ENCODE peak calls at places on chromosomes 1 and 21, in nine cellular contexts. E, M, R, N, D, O, K, Y and H are unnamed samples.
A peak's percentile ranks its signal among the peaks of the same experiment; 100 is the strongest.

GRCh38 chr1:206713070-206713469 is 28.4 kb downstream of the MAPKAPK2 start:
- DNase-seq in Y (no peak), K (no peak), E (no peak), R (no peak), N (no peak), M (no peak), D (no peak), O (no peak), H (no peak)

GRCh38 chr1:210321131-210321530 is 7.6 kb upstream of the HHAT start:
- DNase-seq in Y (no peak), M (no peak), D (no peak), R (no peak), E (no peak), O (no peak), N (no peak), K (no peak), H (no peak)

GRCh38 chr1:67937651-67938050 is 104.4 kb upstream of the GNG12 start:
- DNase-seq in N (peak; percentile 33), K (no peak), D (no peak), O (no peak), M (no peak), Y (no peak), E (no peak), R (no peak), H (no peak)

GRCh38 chr21:33441489-33442477 is 38.0 kb downstream of the TMEM50B start:
- DNase-seq in O (peak; percentile 20), M (no peak), D (no peak), E (peak; percentile 75), K (no peak), Y (no peak), N (peak; percentile 51), R (peak; percentile 85), H (no peak)

GRCh38 chr1:39590546-39590945 is 14.0 kb upstream of the PABPC4 start:
- DNase-seq in O (no peak), E (peak; percentile 22), D (no peak), K (no peak), N (no peak), M (no peak), Y (no peak), R (no peak), H (no peak)

GRCh38 chr1:66335859-66336640 is 197.9 kb upstream of the SGIP1 start:
- DNase-seq in Y (no peak), E (peak; percentile 70), D (peak; percentile 48), R (peak; percentile 87), K (peak; percentile 77), N (no peak), O (no peak), M (peak; percentile 63), H (no peak)

GRCh38 chr1:53478186-53478585 is 19.0 kb downstream of the DMRTB1 start:
- DNase-seq in E (no peak), K (no peak), R (no peak), O (no peak), M (no peak), N (no peak), D (no peak), Y (no peak), H (no peak)

GRCh38 chr1:179447489-179447888 is 81.7 kb downstream of the AXDND1 start:
- DNase-seq in M (no peak), K (no peak), R (no peak), Y (no peak), N (no peak), D (no peak), O (no peak), E (no peak), H (no peak)

GRCh38 chr1:54359393-54360162 is 46.6 kb downstream of the SSBP3 start:
- DNase-seq in M (no peak), O (no peak), E (no peak), D (no peak), K (no peak), R (no peak), Y (no peak), N (no peak), H (no peak)

GRCh38 chr1:11804666-11805453 is 904 bp downstream of the MTHFR start:
- DNase-seq in K (no peak), N (no peak), Y (peak; percentile 58), R (peak; percentile 78), D (no peak), M (no peak), E (peak; percentile 56), O (no peak), H (no peak)

GRCh38 chr1:16980473-16981268 is at the start of gene MFAP2:
- DNase-seq in Y (no peak), N (no peak), R (no peak), D (no peak), M (no peak), O (no peak), E (peak; percentile 37), K (no peak), H (no peak)

GRCh38 chr1:7117599-7118281 is 332.5 kb downstream of the CAMTA1 start:
- DNase-seq in R (no peak), M (no peak), N (peak; percentile 65), E (peak; percentile 96), K (no peak), D (no peak), Y (peak; percentile 23), O (peak; percentile 46), H (peak; percentile 26)

GRCh38 chr1:163824006-163824405 is 502.3 kb downstream of the NUF2 start:
- DNase-seq in N (no peak), K (no peak), M (no peak), Y (no peak), E (peak; percentile 12), O (no peak), R (peak; percentile 36), D (no peak), H (no peak)

GRCh38 chr1:166908942-166909341 is 32.9 kb upstream of the TADA1 start:
- DNase-seq in M (no peak), N (no peak), O (no peak), E (peak; percentile 19), R (no peak), D (no peak), Y (no peak), K (no peak), H (no peak)

GRCh38 chr1:221720545-221720944 is 21.3 kb downstream of the DUSP10 start:
- DNase-seq in O (no peak), D (no peak), K (no peak), M (no peak), R (no peak), E (no peak), N (no peak), Y (no peak), H (no peak)

GRCh38 chr1:7109901-7110300 is 324.6 kb downstream of the CAMTA1 start:
- DNase-seq in Y (no peak), D (no peak), N (no peak), E (no peak), R (no peak), K (no peak), O (no peak), M (no peak), H (no peak)

GRCh38 chr1:35605882-35606182 is 32.7 kb downstream of the TFAP2E start:
- DNase-seq in Y (no peak), R (no peak), D (no peak), E (peak; percentile 23), N (no peak), O (no peak), M (no peak), K (no peak), H (no peak)

GRCh38 chr1:220044683-220045355 is 1.5 kb downstream of the EPRS1 start:
- DNase-seq in O (no peak), N (no peak), E (peak; percentile 8), Y (no peak), M (no peak), D (no peak), R (no peak), K (no peak), H (no peak)

GRCh38 chr21:34635307-34635706 is 20.4 kb upstream of the RCAN1 start:
- DNase-seq in E (no peak), R (no peak), Y (no peak), O (no peak), K (no peak), N (no peak), M (no peak), D (no peak), H (no peak)
- TF ChIP-seq CTCF in E (no peak), R (peak; percentile 19), Y (no peak), O (peak; percentile 14), K (no peak), N (peak; percentile 23), M (peak; percentile 48), D (no peak), H (peak; percentile 39)

DNA sequence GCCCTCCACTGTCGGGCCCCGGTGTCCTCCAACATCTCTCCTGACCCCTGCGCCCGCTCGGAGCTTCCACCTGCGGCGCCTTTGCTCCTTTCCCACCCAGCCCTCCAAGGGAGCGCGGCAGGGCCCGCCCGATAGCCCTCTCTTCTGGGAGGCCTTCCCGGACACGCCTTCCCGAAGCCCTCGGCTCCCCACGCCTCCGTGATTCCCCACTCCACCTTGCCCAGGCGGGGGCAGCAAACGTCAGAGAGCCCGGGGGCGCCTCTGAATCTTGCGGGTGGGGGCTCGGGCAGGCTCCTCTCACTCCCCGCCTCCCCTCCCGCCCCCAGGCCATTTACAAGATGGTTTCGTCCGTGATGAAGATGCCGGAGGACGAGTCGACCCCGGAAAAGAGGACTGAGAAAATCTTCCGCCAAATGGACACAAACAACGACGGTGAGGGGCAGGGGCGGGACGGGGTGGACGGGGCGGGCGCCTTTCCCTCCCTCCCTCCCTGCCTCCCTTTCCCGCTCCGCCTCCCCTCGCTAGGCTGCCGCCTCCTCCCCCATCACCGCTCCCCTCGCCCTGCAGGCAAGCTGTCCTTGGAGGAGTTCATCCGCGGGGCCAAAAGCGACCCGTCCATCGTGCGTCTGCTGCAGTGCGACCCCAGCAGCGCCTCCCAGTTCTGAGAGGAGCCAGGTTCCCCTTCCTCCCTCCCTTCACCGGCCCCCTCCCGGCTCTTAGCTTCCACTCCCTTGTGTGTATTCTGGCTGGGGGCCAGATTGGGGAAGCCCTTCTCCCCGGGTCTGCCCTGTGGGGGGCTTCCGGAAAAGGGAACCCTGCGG is 7.1 kb downstream of the HPCA start:
- DNase-seq in E (peak; percentile 12), K (no peak), M (no peak), N (no peak), R (no peak), Y (peak; percentile 32), D (no peak), O (peak; percentile 41), H (peak; percentile 39)
- TF ChIP-seq CTCF in E (peak; percentile 31), K (no peak), M (no peak), N (peak; percentile 13), R (no peak), Y (no peak), D (peak; percentile 27), O (peak; percentile 40), H (peak; percentile 51)

DNA sequence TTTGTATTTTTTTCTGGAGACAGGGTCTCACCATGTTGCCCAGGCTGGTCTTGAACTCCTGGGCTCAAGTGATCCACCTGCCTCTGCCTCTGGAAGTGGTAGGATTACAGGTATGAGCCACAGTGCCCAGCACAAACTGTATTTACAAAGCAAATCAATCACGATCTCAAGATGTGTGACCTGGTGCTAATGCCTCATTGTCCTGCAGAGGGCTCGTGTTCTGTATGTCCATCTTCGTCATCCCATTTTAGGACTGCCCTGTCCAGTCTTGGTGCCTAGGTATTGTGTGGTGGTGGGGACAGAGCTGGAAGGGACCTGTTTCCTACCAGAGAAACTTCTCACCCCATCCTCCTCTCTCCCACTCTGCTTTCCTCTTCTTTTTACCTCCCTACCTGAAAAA is 20.2 kb downstream of the PROK1 start:
- DNase-seq in O (no peak), Y (no peak), E (no peak), K (no peak), D (no peak), N (no peak), R (no peak), M (no peak), H (no peak)
- TF ChIP-seq CTCF in O (peak; percentile 16), Y (no peak), E (no peak), K (no peak), D (no peak), N (no peak), R (no peak), M (no peak), H (no peak)

GRCh38 chr1:115624859-115625258 is 16.9 kb upstream of the VANGL1 start:
- DNase-seq in D (no peak), Y (no peak), M (no peak), R (no peak), N (no peak), O (no peak), E (no peak), K (no peak), H (no peak)
- TF ChIP-seq CTCF in D (no peak), Y (no peak), M (no peak), R (no peak), N (no peak), O (no peak), E (no peak), K (no peak), H (no peak)